ENCODE peak calls at places on chromosomes 12 and 14, in ten cellular contexts. V, O, G, F, L, I, Z, B, S and Q are unnamed samples.

GRCh38 chr12:67034110-67034879 is 234.9 kb upstream of the CAND1 start:
- DNase-seq in V (no peak), O (no peak), G (no peak), F (no peak), L (no peak), I (no peak), Z (peak; percentile 27), B (no peak), S (no peak), Q (no peak)

GRCh38 chr12:27689558-27690180 is 6.6 kb upstream of the REP15 start:
- DNase-seq in V (no peak), O (no peak), G (no peak), F (no peak), L (no peak), I (no peak), Z (no peak), B (no peak), S (no peak), Q (no peak)

GRCh38 chr12:120121766-120122293 is 5.3 kb upstream of the RAB35 start:
- DNase-seq in V (no peak), O (no peak), G (no peak), F (no peak), L (no peak), I (no peak), Z (no peak), B (no peak), S (no peak), Q (peak; percentile 39)

GRCh38 chr14:75952489-75952888 is 29.3 kb downstream of the TGFB3 start:
- DNase-seq in V (no peak), O (no peak), G (no peak), F (no peak), L (no peak), I (no peak), Z (no peak), B (no peak), S (no peak), Q (no peak)

GRCh38 chr12:122403831-122404230 is 18.6 kb downstream of the CLIP1 start:
- DNase-seq in V (no peak), O (no peak), G (no peak), F (no peak), L (no peak), I (no peak), Z (no peak), B (no peak), S (no peak), Q (no peak)

GRCh38 chr14:100033347-100034052 is 31.7 kb upstream of the EVL start:
- DNase-seq in V (no peak), O (no peak), G (no peak), F (no peak), L (peak; percentile 71), I (no peak), Z (no peak), B (no peak), S (no peak), Q (no peak)

GRCh38 chr12:59182191-59182590 is 261.9 kb upstream of the LRIG3 start:
- DNase-seq in V (no peak), O (no peak), G (no peak), F (no peak), L (peak; percentile 9), I (peak; percentile 67), Z (no peak), B (no peak), S (no peak), Q (no peak)

GRCh38 chr14:31787377-31787776 is 226.2 kb downstream of the NUBPL start:
- DNase-seq in V (no peak), O (no peak), G (no peak), F (no peak), L (peak; percentile 47), I (peak; percentile 19), Z (no peak), B (no peak), S (no peak), Q (no peak)

GRCh38 chr14:67999290-67999689 is 179.7 kb downstream of the RAD51B start:
- DNase-seq in V (no peak), O (no peak), G (no peak), F (no peak), L (peak; percentile 53), I (no peak), Z (no peak), B (no peak), S (no peak), Q (no peak)

GRCh38 chr12:6866163-6866919 is 990 bp upstream of the TPI1 start:
- DNase-seq in V (no peak), O (no peak), G (no peak), F (no peak), L (no peak), I (no peak), Z (no peak), B (no peak), S (no peak), Q (no peak)

GRCh38 chr12:110579889-110580253 is 3.2 kb downstream of the PPTC7 start:
- DNase-seq in V (no peak), O (no peak), G (no peak), F (no peak), L (no peak), I (no peak), Z (no peak), B (no peak), S (no peak), Q (no peak)

GRCh38 chr12:110577717-110578521 is 5.2 kb downstream of the PPTC7 start:
- DNase-seq in V (no peak), O (no peak), G (peak; percentile 83), F (no peak), L (peak; percentile 94), I (peak; percentile 61), Z (no peak), B (no peak), S (no peak), Q (no peak)

GRCh38 chr12:110576504-110576903 is 6.6 kb downstream of the PPTC7 start:
- DNase-seq in V (no peak), O (no peak), G (no peak), F (no peak), L (no peak), I (no peak), Z (no peak), B (no peak), S (no peak), Q (no peak)

GRCh38 chr12:110579239-110579888 is 3.8 kb downstream of the PPTC7 start:
- DNase-seq in V (no peak), O (no peak), G (no peak), F (no peak), L (no peak), I (no peak), Z (no peak), B (no peak), S (no peak), Q (no peak)

GRCh38 chr12:110578522-110579238 is 4.4 kb downstream of the PPTC7 start:
- DNase-seq in V (no peak), O (no peak), G (no peak), F (no peak), L (no peak), I (no peak), Z (no peak), B (no peak), S (no peak), Q (no peak)
- H3K4me3 ChIP-seq in V (no peak overlapping the region), O (no peak overlapping the region), G (no peak overlapping the region), F (no peak overlapping the region), L (peak overlapping the region; percentile 14), I (no peak overlapping the region), Z (no peak overlapping the region), B (no peak overlapping the region), S (no peak overlapping the region), Q (peak overlapping the region; percentile 15)

GRCh38 chr12:65827827-65828231 is 3.5 kb downstream of the HMGA2 start:
- DNase-seq in V (no peak), O (no peak), G (no peak), F (no peak), L (no peak), I (no peak), Z (no peak), B (no peak), S (no peak), Q (no peak)

GRCh38 chr12:65826513-65827171 is 2.4 kb downstream of the HMGA2 start:
- DNase-seq in V (no peak), O (no peak), G (peak; percentile 18), F (no peak), L (peak; percentile 80), I (no peak), Z (peak; percentile 63), B (no peak), S (no peak), Q (no peak)

GRCh38 chr12:65829716-65830115 is 5.4 kb downstream of the HMGA2 start:
- DNase-seq in V (no peak), O (no peak), G (no peak), F (no peak), L (no peak), I (no peak), Z (no peak), B (no peak), S (no peak), Q (no peak)

GRCh38 chr12:65830305-65830704 is 6.0 kb downstream of the HMGA2 start:
- DNase-seq in V (no peak), O (no peak), G (no peak), F (no peak), L (no peak), I (no peak), Z (no peak), B (no peak), S (no peak), Q (no peak)

DNA sequence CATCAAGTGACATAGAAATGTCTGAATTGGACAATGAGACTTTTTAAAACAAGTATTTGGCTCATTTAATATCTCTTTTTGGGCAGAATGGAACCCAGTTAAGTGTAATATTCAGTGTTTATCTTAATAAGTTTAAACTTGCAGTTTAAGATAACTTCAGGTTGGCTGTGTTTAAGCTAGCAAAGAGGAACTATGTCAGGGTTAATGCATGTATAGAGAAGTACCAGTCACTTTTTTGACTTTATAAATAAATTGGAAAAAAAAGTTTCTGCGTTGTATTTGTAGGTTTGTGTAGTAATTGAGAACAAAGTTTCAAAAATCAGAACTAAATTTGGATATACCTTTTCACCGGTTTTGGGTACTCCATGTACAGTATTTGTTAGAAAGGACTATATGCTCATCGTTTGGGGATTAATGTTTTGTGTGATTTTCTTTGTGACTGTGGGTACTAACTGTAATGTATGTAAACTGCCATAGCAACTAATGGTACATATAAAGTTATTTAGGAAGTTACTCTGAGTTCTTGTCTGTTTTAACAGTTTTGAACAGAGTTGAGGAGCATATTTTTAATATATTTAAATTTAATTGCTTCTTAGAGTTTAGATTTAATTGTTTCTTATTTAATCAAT is 4.5 kb downstream of the HMGA2 start:
- DNase-seq in V (no peak), O (no peak), G (no peak), F (no peak), L (no peak), I (no peak), Z (no peak), B (no peak), S (no peak), Q (no peak)
- H3K4me3 ChIP-seq in V (no peak overlapping the region), O (no peak overlapping the region), G (no peak overlapping the region), F (no peak overlapping the region), L (peak overlapping the region; percentile 89), I (peak overlapping the region; percentile 94), Z (peak overlapping the region; percentile 79), B (no peak overlapping the region), S (no peak overlapping the region), Q (no peak overlapping the region)

GRCh38 chr12:53233671-53234091 is 1.7 kb upstream of the RARG start:
- DNase-seq in V (no peak), O (no peak), G (peak; percentile 61), F (no peak), L (peak; percentile 55), I (no peak), Z (no peak), B (no peak), S (no peak), Q (no peak)
- H3K4me3 ChIP-seq in V (no peak overlapping the region), O (no peak overlapping the region), G (no peak overlapping the region), F (no peak overlapping the region), L (no peak overlapping the region), I (no peak overlapping the region), Z (no peak overlapping the region), B (no peak overlapping the region), S (no peak overlapping the region), Q (no peak overlapping the region)

GRCh38 chr12:2690348-2691000 is 104.3 kb upstream of the FKBP4 start:
- DNase-seq in V (peak; percentile 33), O (no peak), G (no peak), F (no peak), L (no peak), I (no peak), Z (no peak), B (peak; percentile 17), S (no peak), Q (no peak)
- H3K4me3 ChIP-seq in V (no peak overlapping the region), O (peak overlapping the region; percentile 39), G (peak overlapping the region; percentile 56), F (peak overlapping the region; percentile 51), L (no peak overlapping the region), I (peak overlapping the region; percentile 30), Z (no peak overlapping the region), B (no peak overlapping the region), S (no peak overlapping the region), Q (peak overlapping the region; percentile 63)